ENCODE peak calls at places on chromosomes 16 and 17, in eight cellular contexts. X is endodermal cell, I is testis, J is PC-9, H is IMR-90, B is left ventricle myocardium inferior, N is spleen, K is transverse colon. F is an unnamed sample.

GRCh38 chr17:1150863-1151685 is 28.7 kb downstream of the ABR start:
- DNase-seq in X (no peak), I (no peak), J (peak; percentile 10), H (no peak), B (no peak), N (no peak), K (no peak), F (no peak)

GRCh38 chr17:38568274-38568673 is 37.5 kb downstream of the SRCIN1 start:
- DNase-seq in X (peak; percentile 83), I (no peak), J (no peak), H (no peak), B (no peak), N (no peak), K (no peak), F (no peak)

GRCh38 chr16:55868980-55869379 is 6.2 kb downstream of the CES5A start:
- DNase-seq in X (no peak), I (no peak), J (no peak), H (no peak), B (no peak), N (no peak), K (no peak), F (no peak)

GRCh38 chr16:85204242-85205010 is 92.2 kb upstream of the CIBAR2 start:
- DNase-seq in X (no peak), I (no peak), J (no peak), H (peak; percentile 93), B (no peak), N (no peak), K (no peak), F (no peak)

GRCh38 chr17:45394913-45395568 is 37.6 kb downstream of the ARHGAP27 start:
- DNase-seq in X (peak; percentile 98), I (peak; percentile 82), J (peak; percentile 36), H (peak; percentile 90), B (peak; percentile 54), N (peak; percentile 83), K (peak; percentile 65), F (no peak)

GRCh38 chr17:77692571-77693161 is 265.8 kb upstream of the TNRC6C start:
- DNase-seq in X (peak; percentile 42), I (no peak), J (no peak), H (peak; percentile 9), B (no peak), N (no peak), K (no peak), F (no peak)

GRCh38 chr17:17151055-17151454 is 55.1 kb downstream of the PLD6 start:
- DNase-seq in X (no peak), I (no peak), J (peak; percentile 15), H (peak; percentile 90), B (no peak), N (no peak), K (no peak), F (no peak)

GRCh38 chr16:24900230-24900629 is 54.5 kb downstream of the SLC5A11 start:
- DNase-seq in X (peak; percentile 64), I (no peak), J (no peak), H (no peak), B (no peak), N (no peak), K (no peak), F (no peak)

GRCh38 chr17:55609737-55610201 is 98.5 kb upstream of the SMIM36 start:
- DNase-seq in X (no peak), I (peak; percentile 69), J (no peak), H (peak; percentile 60), B (no peak), N (no peak), K (peak; percentile 26), F (no peak)

GRCh38 chr16:80852261-80852872 is 48.0 kb upstream of the CDYL2 start:
- DNase-seq in X (peak; percentile 83), I (peak; percentile 60), J (peak; percentile 3), H (peak; percentile 28), B (no peak), N (no peak), K (peak; percentile 11), F (no peak)

GRCh38 chr17:78345791-78346494 is 13.9 kb downstream of the SOCS3 start:
- DNase-seq in X (no peak), I (no peak), J (no peak), H (no peak), B (no peak), N (no peak), K (no peak), F (no peak)

GRCh38 chr16:79360267-79360666 is 240.3 kb downstream of the MAF start:
- DNase-seq in X (no peak), I (no peak), J (no peak), H (no peak), B (no peak), N (no peak), K (no peak), F (no peak)

GRCh38 chr16:28839004-28839639 is 7.0 kb downstream of the TUFM start:
- DNase-seq in X (no peak), I (no peak), J (no peak), H (no peak), B (no peak), N (no peak), K (no peak), F (no peak)

GRCh38 chr17:27473748-27474609 is 17.7 kb downstream of the KSR1 start:
- DNase-seq in X (no peak), I (no peak), J (peak; percentile 17), H (no peak), B (peak; percentile 63), N (no peak), K (no peak), F (no peak)

GRCh38 chr17:16080366-16080765 is 80.7 kb downstream of the TTC19 start:
- DNase-seq in X (no peak), I (no peak), J (no peak), H (no peak), B (no peak), N (no peak), K (no peak), F (no peak)

GRCh38 chr17:16073845-16074244 is 74.2 kb downstream of the TTC19 start:
- DNase-seq in X (no peak), I (no peak), J (no peak), H (no peak), B (no peak), N (no peak), K (no peak), F (no peak)

GRCh38 chr17:16072031-16072430 is 72.4 kb downstream of the TTC19 start:
- DNase-seq in X (no peak), I (no peak), J (no peak), H (no peak), B (no peak), N (no peak), K (no peak), F (no peak)

GRCh38 chr17:16075949-16076348 is 76.3 kb downstream of the TTC19 start:
- DNase-seq in X (no peak), I (no peak), J (no peak), H (no peak), B (no peak), N (no peak), K (no peak), F (no peak)

DNA sequence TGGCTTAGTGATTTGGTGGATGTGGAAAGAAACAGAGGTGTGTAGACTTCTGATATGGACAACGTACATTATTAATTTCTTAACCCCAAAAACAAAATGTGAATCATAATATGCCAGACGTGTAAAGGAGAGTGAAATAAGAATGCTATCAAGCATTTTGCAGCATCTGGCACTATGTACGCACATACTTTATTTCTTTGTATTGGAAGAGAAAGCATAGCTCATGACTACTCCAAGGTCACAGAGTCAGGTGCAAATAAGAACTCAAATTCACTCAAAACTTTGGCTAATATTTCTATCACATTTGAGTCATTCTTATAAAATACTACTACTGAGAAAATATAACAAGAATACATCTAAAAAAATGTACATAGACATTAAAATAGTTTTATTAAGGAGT is 74.8 kb downstream of the TTC19 start:
- DNase-seq in X (no peak), I (no peak), J (no peak), H (no peak), B (no peak), N (no peak), K (no peak), F (no peak)
- H3K4me1 ChIP-seq in X (no peaks in the 10 kb centered on the region), I (no peaks in the 10 kb centered on the region), J (no peaks in the 10 kb centered on the region), H (no peaks in the 10 kb centered on the region), B (no peaks in the 10 kb centered on the region), N (no peaks in the 10 kb centered on the region), K (no peaks in the 10 kb centered on the region), F (no peaks in the 10 kb centered on the region)

DNA sequence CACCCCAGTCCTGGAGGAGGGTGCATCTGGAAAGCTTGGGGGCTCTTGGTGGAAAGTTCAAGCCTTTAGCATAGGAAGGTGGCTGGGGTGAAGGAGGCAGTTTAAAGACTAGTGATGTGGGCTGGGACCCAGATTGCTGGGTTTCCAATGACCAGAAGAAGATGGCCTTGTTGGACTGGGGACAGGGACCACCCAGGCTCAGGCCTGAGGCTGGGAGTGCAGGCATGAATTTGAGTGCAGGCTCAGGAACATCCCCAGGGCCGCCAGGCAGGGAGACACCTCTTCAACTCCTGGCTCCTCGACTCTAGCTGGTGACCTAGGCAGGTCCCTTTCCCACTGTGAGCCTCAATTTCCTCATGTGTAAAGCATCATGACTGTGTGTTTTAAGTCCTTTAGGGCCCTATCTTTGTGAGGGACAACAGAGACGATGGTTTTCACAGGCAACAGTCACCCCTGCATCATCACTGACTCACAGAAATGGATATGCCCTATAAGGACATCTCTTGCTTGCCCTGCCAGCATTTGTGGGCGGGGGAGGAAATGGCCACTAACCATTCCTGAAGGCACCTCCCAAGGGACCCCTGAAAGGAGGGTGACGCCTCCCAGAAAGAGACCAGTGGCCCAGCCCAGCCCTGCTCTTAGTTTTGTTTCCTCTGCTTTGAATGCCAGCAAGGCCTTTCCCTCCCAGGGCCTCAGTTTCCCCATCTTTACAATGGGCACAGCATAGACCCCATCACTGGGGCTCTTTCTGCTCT is 11.1 kb downstream of the NLRC5 start:
- DNase-seq in X (no peak), I (no peak), J (peak; percentile 68), H (peak; percentile 97), B (peak; percentile 61), N (peak; percentile 82), K (peak; percentile 36), F (no peak)
- H3K27ac ChIP-seq in X (no peak overlapping the region), I (no peak overlapping the region), J (peak overlapping the region; percentile 77), H (peak overlapping the region; percentile 90), B (peak overlapping the region; percentile 87), N (peak overlapping the region; percentile 78), K (peak overlapping the region; percentile 51), F (peak overlapping the region; percentile 74)

GRCh38 chr17:57465551-57465950 is 209.2 kb downstream of the MSI2 start:
- DNase-seq in X (no peak), I (no peak), J (no peak), H (no peak), B (no peak), N (no peak), K (no peak), F (no peak)
- H3K4me1 ChIP-seq in X (peaks cover 15% of the 10 kb centered on the region), I (peaks cover 9% of the 10 kb centered on the region), J (no peaks in the 10 kb centered on the region), H (peaks cover 14% of the 10 kb centered on the region), B (peaks cover 58% of the 10 kb centered on the region), N (peaks cover 27% of the 10 kb centered on the region), K (no peaks in the 10 kb centered on the region), F (no peaks in the 10 kb centered on the region)

DNA sequence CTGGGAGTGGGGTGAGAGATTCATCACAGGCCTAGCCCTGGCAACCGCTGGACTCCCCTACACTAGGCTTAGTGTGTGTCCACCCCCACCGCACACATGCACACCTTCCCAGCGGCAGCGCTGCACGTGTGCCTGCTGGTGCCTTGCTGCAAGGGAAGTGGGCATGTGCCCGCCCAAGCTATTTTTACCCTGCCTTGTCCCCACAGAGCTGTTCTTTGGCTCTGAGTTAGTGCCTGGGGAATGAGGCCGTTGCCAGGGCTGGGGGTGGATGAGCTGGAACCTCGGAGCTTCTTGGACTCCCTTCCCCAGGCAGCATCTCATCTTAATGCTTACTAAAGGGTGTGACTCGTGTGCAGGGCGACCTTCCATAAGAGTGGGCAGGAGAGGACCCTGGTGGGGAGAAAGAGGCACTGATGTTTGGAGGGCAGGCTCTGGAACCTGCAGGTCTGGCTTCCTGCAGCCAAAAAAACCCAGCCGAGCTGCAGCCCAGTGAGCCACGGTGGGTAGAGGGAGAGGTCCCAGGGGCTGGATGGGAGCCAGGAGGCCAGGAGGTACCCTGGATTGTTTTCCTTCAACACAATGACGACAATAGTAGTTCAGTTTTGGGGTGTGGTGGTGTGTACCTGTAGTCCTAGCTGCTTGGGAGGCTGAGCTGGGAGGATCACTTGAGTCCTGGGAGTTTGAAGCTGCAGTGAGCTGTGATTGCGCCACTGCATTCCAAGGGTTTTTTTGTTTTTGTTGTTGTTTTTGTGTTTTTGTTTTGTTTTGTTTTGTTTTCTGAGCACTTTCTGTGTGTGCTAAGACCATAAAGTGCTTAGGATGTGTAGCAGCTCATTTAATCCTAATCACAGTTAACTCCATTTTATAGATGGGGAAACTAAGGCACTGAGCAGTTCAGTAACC is 119.0 kb downstream of the RAB11FIP4 start:
- DNase-seq in X (no peak), I (peak; percentile 47), J (no peak), H (peak; percentile 58), B (peak; percentile 73), N (peak; percentile 87), K (no peak), F (no peak)
- H3K27ac ChIP-seq in X (no peak overlapping the region), I (no peak overlapping the region), J (no peak overlapping the region), H (no peak overlapping the region), B (peak overlapping the region; percentile 86), N (peak overlapping the region; percentile 86), K (no peak overlapping the region), F (no peak overlapping the region)

F was measured in suprapubic skin.